ENCODE peak calls at places on chromosome 19, in seven cellular contexts. L, M, O, V, A, D and W are unnamed samples.
A peak's percentile ranks its signal among the peaks of the same experiment; 100 is the strongest.

GRCh38 chr19:19461671-19462622 is 53.4 kb downstream of the TSSK6 start:
- DNase-seq in V (peak; percentile 65), A (no peak), O (peak; percentile 79), L (no peak), M (no peak), D (no peak), W (no peak)

GRCh38 chr19:56942749-56943148 is 102.2 kb upstream of the PEG3 start:
- DNase-seq in A (peak; percentile 65), O (peak; percentile 38), M (no peak), V (peak; percentile 1), D (no peak), L (no peak), W (no peak)

GRCh38 chr19:4662812-4663211 is 7.3 kb downstream of the MYDGF start:
- DNase-seq in M (no peak), D (no peak), V (no peak), O (no peak), A (no peak), L (no peak), W (no peak)

GRCh38 chr19:32669205-32669785 is 5.7 kb downstream of the ANKRD27 start:
- DNase-seq in V (no peak), L (no peak), A (no peak), D (no peak), M (no peak), O (no peak), W (no peak)

GRCh38 chr19:38514812-38515633 is 81.5 kb downstream of the RYR1 start:
- DNase-seq in L (peak; percentile 4), V (peak; percentile 65), D (peak; percentile 14), A (no peak), O (peak; percentile 72), M (peak; percentile 65), W (no peak)

GRCh38 chr19:35288331-35288730 is 3.6 kb upstream of the MAG start:
- DNase-seq in L (no peak), O (no peak), A (no peak), M (no peak), V (no peak), D (no peak), W (no peak)

GRCh38 chr19:20154636-20155035 is 12.4 kb upstream of the ZNF486 start:
- DNase-seq in M (no peak), D (no peak), O (peak; percentile 27), A (peak; percentile 86), V (no peak), L (no peak), W (no peak)

GRCh38 chr19:18662972-18663732 is 20.3 kb upstream of the CRTC1 start:
- DNase-seq in A (no peak), L (no peak), M (no peak), O (no peak), V (no peak), D (no peak), W (no peak)

GRCh38 chr19:33812388-33813330 is 16.0 kb downstream of the KCTD15 start:
- DNase-seq in A (no peak), L (no peak), V (no peak), M (no peak), D (no peak), O (no peak), W (no peak)

GRCh38 chr19:54436561-54437229 is 12.3 kb upstream of the LENG8 start:
- DNase-seq in A (no peak), M (no peak), V (no peak), L (no peak), D (no peak), O (no peak), W (no peak)

GRCh38 chr19:35123573-35123972 is 8.0 kb downstream of the FXYD3 start:
- DNase-seq in M (peak; percentile 96), V (no peak), D (no peak), O (peak; percentile 90), A (no peak), L (no peak), W (no peak)

GRCh38 chr19:23914402-23915286 is at the start of gene ZNF726:
- DNase-seq in L (peak; percentile 89), A (peak; percentile 88), D (no peak), V (peak; percentile 91), O (peak; percentile 82), M (peak; percentile 80), W (peak; percentile 77)

GRCh38 chr19:4584670-4585460 is 25.4 kb upstream of the SEMA6B start:
- DNase-seq in L (no peak), V (peak; percentile 25), M (no peak), O (no peak), D (no peak), A (no peak), W (no peak)

GRCh38 chr19:2487780-2488330 is 11.9 kb downstream of the GADD45B start:
- DNase-seq in D (no peak), M (no peak), O (no peak), V (no peak), A (no peak), L (no peak), W (peak; percentile 64)

GRCh38 chr19:2487090-2487489 is 11.2 kb downstream of the GADD45B start:
- DNase-seq in O (no peak), V (no peak), L (no peak), A (no peak), D (no peak), M (no peak), W (no peak)

GRCh38 chr19:2488405-2488941 is 12.5 kb downstream of the GADD45B start:
- DNase-seq in A (no peak), O (no peak), M (no peak), L (no peak), V (no peak), D (no peak), W (no peak)

GRCh38 chr19:2490659-2491058 is 14.7 kb downstream of the GADD45B start:
- DNase-seq in M (no peak), V (no peak), A (no peak), D (no peak), O (no peak), L (no peak), W (no peak)

GRCh38 chr19:2488942-2489731 is 13.2 kb downstream of the GADD45B start:
- DNase-seq in D (no peak), V (peak; percentile 74), A (peak; percentile 73), L (no peak), M (peak; percentile 64), O (peak; percentile 82), W (no peak)
- TF ChIP-seq CTCF in D (no peak), V (no peak), A (no peak), L (no peak), M (no peak), O (no peak), W (no peak)

DNA sequence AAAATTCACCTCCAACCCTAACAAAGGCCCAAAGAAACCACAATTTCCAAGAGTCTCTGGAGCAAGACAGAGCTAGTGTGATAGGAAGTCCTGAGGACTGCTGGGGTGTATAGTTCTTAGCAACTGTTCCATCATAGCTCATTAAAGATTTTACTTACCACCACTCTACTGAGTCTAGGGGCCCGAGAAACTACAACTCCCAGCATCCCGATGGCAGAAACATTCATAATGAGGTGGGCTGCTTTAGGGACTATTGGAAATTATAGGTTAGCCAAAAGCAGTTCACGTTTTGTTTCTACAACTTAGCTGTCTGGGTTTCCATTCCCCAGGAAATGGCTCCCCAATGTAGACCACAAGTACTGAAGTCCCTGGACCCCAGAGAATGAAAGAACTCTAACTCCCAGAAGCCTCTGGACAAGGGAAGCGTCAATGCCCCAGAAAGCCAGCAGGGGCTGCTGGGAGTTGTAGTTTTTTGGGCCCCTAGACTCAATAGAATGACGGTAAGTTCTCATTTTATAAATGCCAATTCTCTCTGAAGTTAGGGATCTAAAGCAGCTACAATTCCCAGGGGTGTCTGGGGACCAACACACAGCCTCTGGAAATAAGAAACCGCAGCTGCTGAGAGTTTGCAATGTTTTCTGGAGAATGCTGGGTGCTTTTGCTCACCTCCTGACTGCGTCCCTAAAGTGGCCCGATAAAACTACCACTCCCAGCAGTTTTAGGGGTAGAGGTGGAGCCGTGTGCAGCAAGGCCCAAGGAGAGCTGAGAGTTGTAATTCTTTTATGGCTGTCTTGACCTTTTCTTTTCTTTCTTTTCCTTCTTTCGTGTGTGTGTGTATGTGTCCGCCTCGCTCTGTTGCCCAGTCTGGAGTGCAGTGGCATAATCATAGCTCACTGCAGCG is 11.1 kb downstream of the FTL start:
- DNase-seq in O (no peak), V (no peak), L (no peak), D (no peak), M (peak; percentile 20), A (no peak), W (no peak)
- TF ChIP-seq CTCF in O (peak; percentile 11), V (peak; percentile 19), L (no peak), D (no peak), M (no peak), A (no peak), W (peak; percentile 11)

GRCh38 chr19:12202250-12202649 is 39.4 kb downstream of the ZNF136 start:
- DNase-seq in D (no peak), M (no peak), A (peak; percentile 60), V (peak; percentile 10), L (no peak), O (peak; percentile 66), W (no peak)
- TF ChIP-seq CTCF in D (no peak), M (no peak), A (no peak), V (peak; percentile 20), L (no peak), O (peak; percentile 49), W (peak; percentile 14)

GRCh38 chr19:42284641-42285341 is 15.7 kb downstream of the CIC start:
- DNase-seq in A (no peak), V (no peak), M (no peak), D (no peak), O (no peak), L (no peak), W (no peak)

GRCh38 chr19:42282810-42283247 is 13.8 kb downstream of the CIC start:
- DNase-seq in V (no peak), A (no peak), O (no peak), M (no peak), D (no peak), L (no peak), W (no peak)

GRCh38 chr19:42284066-42284501 is 15.0 kb downstream of the CIC start:
- DNase-seq in M (peak; percentile 79), L (no peak), V (peak; percentile 88), D (no peak), O (peak; percentile 87), A (peak; percentile 80), W (peak; percentile 82)

GRCh38 chr19:42282036-42282762 is 13.1 kb downstream of the CIC start:
- DNase-seq in D (no peak), V (no peak), M (no peak), L (no peak), A (no peak), O (no peak), W (no peak)

GRCh38 chr19:42283248-42284065 is 14.4 kb downstream of the CIC start:
- DNase-seq in V (peak; percentile 97), D (peak; percentile 82), O (peak; percentile 98), L (no peak), M (peak; percentile 96), A (peak; percentile 98), W (peak; percentile 92)
- TF ChIP-seq CTCF in V (no peak), D (no peak), O (no peak), L (no peak), M (no peak), A (no peak), W (no peak)

DNA sequence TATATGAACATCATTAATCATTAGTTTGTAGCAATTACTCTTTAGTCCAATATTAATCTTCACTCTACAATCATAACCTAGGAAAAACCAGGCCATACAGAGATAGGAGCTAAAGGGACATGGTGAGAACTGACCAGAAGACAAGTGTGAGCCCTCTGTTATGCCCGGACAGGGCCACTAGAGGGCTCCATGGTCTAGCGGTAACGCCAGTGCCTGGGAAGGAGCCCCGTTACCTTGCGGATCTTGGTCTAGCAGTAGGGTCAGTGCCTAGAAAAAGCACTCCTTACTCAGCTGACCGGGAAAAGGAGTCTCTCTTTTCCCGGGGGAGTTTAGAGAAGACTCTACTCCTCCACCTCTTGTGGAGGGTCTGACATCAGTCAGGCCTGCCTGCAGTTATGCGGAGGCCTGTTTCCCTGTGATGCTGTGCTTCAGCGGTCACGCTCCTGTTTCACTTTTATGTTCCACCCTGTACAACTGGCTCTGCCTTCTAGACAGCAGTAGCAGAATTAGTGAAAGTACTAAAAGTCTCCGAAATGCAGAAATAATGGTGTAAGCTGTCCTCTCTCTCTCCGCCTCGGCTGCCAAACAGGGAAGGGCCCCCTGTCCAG is 13.8 kb downstream of the OR7D4 start:
- DNase-seq in A (no peak), D (peak; percentile 10), L (no peak), V (peak; percentile 77), O (peak; percentile 73), M (peak; percentile 60), W (peak; percentile 65)
- TF ChIP-seq CTCF in A (peak; percentile 39), D (peak; percentile 73), L (peak; percentile 82), V (peak; percentile 84), O (peak; percentile 81), M (peak; percentile 91), W (peak; percentile 94)